ENCODE peak calls at places on chromosomes 5 and 9, in four cellular contexts. E is CD8-positive, alpha-beta memory T cell; I is DND-41; V is suprapubic skin. J is an unnamed sample.
A peak's percentile ranks its signal among the peaks of the same experiment; 100 is the strongest.

GRCh38 chr9:137959641-137960411 is 82.2 kb downstream of the CACNA1B start:
- DNase-seq in E (no peak), I (no peak), V (no peak), J (no peak)

GRCh38 chr9:108245901-108246300 is 609.9 kb downstream of the ACTL7B start:
- DNase-seq in E (no peak), I (no peak), V (no peak), J (no peak)

GRCh38 chr9:79221084-79221483 is 350.7 kb upstream of the TLE4 start:
- DNase-seq in E (no peak), I (no peak), V (no peak), J (no peak)

GRCh38 chr5:169867347-169867746 is 112.9 kb downstream of the INSYN2B start:
- DNase-seq in E (no peak), I (no peak), V (no peak), J (no peak)

GRCh38 chr9:121358747-121359146 is 11.3 kb downstream of the STOM start:
- DNase-seq in E (no peak), I (no peak), V (no peak), J (no peak)

GRCh38 chr9:108105885-108106284 is 616.3 kb upstream of the KLF4 start:
- DNase-seq in E (no peak), I (no peak), V (no peak), J (no peak)

GRCh38 chr5:31853398-31854135 is 214.6 kb downstream of the PDZD2 start:
- DNase-seq in E (no peak), I (no peak), V (no peak), J (no peak)

GRCh38 chr9:77672183-77672582 is 24.1 kb upstream of the GNA14 start:
- DNase-seq in E (no peak), I (no peak), V (no peak), J (no peak)

GRCh38 chr9:81690251-81690851 is 1.0 kb upstream of the TLE1 start:
- DNase-seq in E (no peak), I (no peak), V (peak; percentile 81), J (no peak)

GRCh38 chr9:33737811-33738606 is 57.4 kb upstream of the PRSS3 start:
- DNase-seq in E (no peak), I (peak; percentile 39), V (no peak), J (peak; percentile 72)

GRCh38 chr9:90684776-90685175 is 42.2 kb upstream of the DIRAS2 start:
- DNase-seq in E (no peak), I (no peak), V (no peak), J (no peak)

GRCh38 chr9:85510830-85511504 is 230.8 kb downstream of the AGTPBP1 start:
- DNase-seq in E (no peak), I (no peak), V (no peak), J (no peak)

GRCh38 chr5:127351418-127351817 is 60.8 kb downstream of the MEGF10 start:
- DNase-seq in E (no peak), I (no peak), V (no peak), J (no peak)

GRCh38 chr9:113649054-113649453 is 185.5 kb downstream of the RGS3 start:
- DNase-seq in E (no peak), I (no peak), V (peak; percentile 43), J (no peak)

GRCh38 chr9:134434896-134435506 is 108.7 kb downstream of the RXRA start:
- DNase-seq in E (no peak), I (no peak), V (peak; percentile 96), J (no peak)

GRCh38 chr9:84394036-84394435 is 53.5 kb upstream of the SLC28A3 start:
- DNase-seq in E (no peak), I (no peak), V (no peak), J (no peak)

GRCh38 chr9:137759649-137760321 is 117.8 kb upstream of the CACNA1B start:
- DNase-seq in E (no peak), I (peak; percentile 45), V (no peak), J (peak; percentile 35)

GRCh38 chr5:122078116-122078865 is at the start of gene LOX:
- DNase-seq in E (no peak), I (no peak), V (peak; percentile 91), J (no peak)

GRCh38 chr9:21974230-21974541 is 20.0 kb downstream of the CDKN2A start:
- DNase-seq in E (no peak), I (no peak), V (no peak), J (no peak)

GRCh38 chr5:137091473-137091872 is 407.7 kb downstream of the SPOCK1 start:
- DNase-seq in E (no peak), I (no peak), V (no peak), J (no peak)

GRCh38 chr5:51544386-51544785 is 161.1 kb downstream of the ISL1 start:
- DNase-seq in E (no peak), I (no peak), V (no peak), J (no peak)

GRCh38 chr5:147857302-147858129 is 21.0 kb upstream of the SCGB3A2 start:
- DNase-seq in E (peak; percentile 10), I (peak; percentile 49), V (peak; percentile 64), J (peak; percentile 42)

GRCh38 chr9:83477571-83477970 is 60.6 kb downstream of the FRMD3 start:
- DNase-seq in E (no peak), I (no peak), V (no peak), J (no peak)

GRCh38 chr5:111135946-111136345 is 43.8 kb downstream of the WDR36 start:
- DNase-seq in E (no peak), I (no peak), V (no peak), J (no peak)

GRCh38 chr9:131577005-131578000 is 32.0 kb downstream of the PRRT1B start:
- DNase-seq in E (no peak), I (no peak), V (no peak), J (no peak)

GRCh38 chr9:114078021-114078780 is at the start of gene AMBP:
- DNase-seq in E (no peak), I (no peak), V (peak; percentile 51), J (no peak)

GRCh38 chr5:137184734-137185133 is 314.4 kb downstream of the SPOCK1 start:
- DNase-seq in E (no peak), I (no peak), V (no peak), J (no peak)

GRCh38 chr9:38016375-38017120 is 52.5 kb downstream of the SHB start:
- DNase-seq in E (no peak), I (no peak), V (no peak), J (no peak)

GRCh38 chr5:10543585-10544040 is 20.3 kb upstream of the ANKRD33B start:
- DNase-seq in E (no peak), I (no peak), V (no peak), J (no peak)

GRCh38 chr9:127522727-127523126 is 71.4 kb downstream of the LRSAM1 start:
- DNase-seq in E (no peak), I (no peak), V (no peak), J (no peak)

GRCh38 chr9:112074250-112075008 is 100.7 kb downstream of the SUSD1 start:
- DNase-seq in E (peak; percentile 49), I (peak; percentile 74), V (no peak), J (peak; percentile 71)

GRCh38 chr5:99243111-99243510 is 314.3 kb upstream of the CHD1 start:
- DNase-seq in E (no peak), I (no peak), V (no peak), J (no peak)

GRCh38 chr9:112699230-112699629 is 18.7 kb downstream of the INIP start:
- DNase-seq in E (peak; percentile 6), I (no peak), V (no peak), J (no peak)

GRCh38 chr5:69292349-69292748 is 40.3 kb downstream of the CCDC125 start:
- DNase-seq in E (no peak), I (no peak), V (no peak), J (no peak)

GRCh38 chr5:73751254-73751914 is 125.4 kb downstream of the ARHGEF28 start:
- DNase-seq in E (no peak), I (no peak), V (no peak), J (peak; percentile 87)

GRCh38 chr5:145540375-145540774 is 294.8 kb downstream of the PRELID2 start:
- DNase-seq in E (no peak), I (no peak), V (no peak), J (no peak)

GRCh38 chr5:150623878-150624216 is 16.6 kb upstream of the SYNPO start:
- DNase-seq in E (no peak), I (no peak), V (no peak), J (no peak)

GRCh38 chr5:88676637-88677481 is 206.1 kb downstream of the MEF2C start:
- DNase-seq in E (no peak), I (no peak), V (no peak), J (no peak)

GRCh38 chr5:88675758-88676636 is 207.0 kb downstream of the MEF2C start:
- DNase-seq in E (no peak), I (no peak), V (no peak), J (peak; percentile 64)

GRCh38 chr5:88677502-88677901 is 205.5 kb downstream of the MEF2C start:
- DNase-seq in E (no peak), I (no peak), V (no peak), J (no peak)

GRCh38 chr5:88674262-88675158 is 208.5 kb downstream of the MEF2C start:
- DNase-seq in E (no peak), I (no peak), V (no peak), J (no peak)

GRCh38 chr5:88675159-88675757 is 207.7 kb downstream of the MEF2C start:
- DNase-seq in E (no peak), I (no peak), V (no peak), J (no peak)
- H3K4me3 ChIP-seq in E (peak overlapping the region; percentile 34), I (no peak overlapping the region), V (peak overlapping the region; percentile 55), J (peak overlapping the region; percentile 49)

GRCh38 chr5:119332978-119333401 is 22.8 kb upstream of the TNFAIP8 start:
- DNase-seq in E (no peak), I (no peak), V (no peak), J (no peak)
- H3K4me3 ChIP-seq in E (peak overlapping the region; percentile 27), I (no peak overlapping the region), V (peak overlapping the region; percentile 40), J (peak overlapping the region; percentile 0)

GRCh38 chr5:61308699-61309098 is 23.4 kb upstream of the ZSWIM6 start:
- DNase-seq in E (no peak), I (no peak), V (no peak), J (no peak)

GRCh38 chr5:61307196-61307590 is 24.9 kb upstream of the ZSWIM6 start:
- DNase-seq in E (no peak), I (no peak), V (no peak), J (no peak)

GRCh38 chr5:61311056-61311455 is 21.0 kb upstream of the ZSWIM6 start:
- DNase-seq in E (no peak), I (no peak), V (no peak), J (no peak)

GRCh38 chr5:61307611-61308010 is 24.4 kb upstream of the ZSWIM6 start:
- DNase-seq in E (no peak), I (no peak), V (no peak), J (no peak)

GRCh38 chr5:61309115-61309514 is 22.9 kb upstream of the ZSWIM6 start:
- DNase-seq in E (no peak), I (no peak), V (no peak), J (no peak)
- H3K4me3 ChIP-seq in E (no peak overlapping the region), I (no peak overlapping the region), V (no peak overlapping the region), J (no peak overlapping the region)

GRCh38 chr5:16740476-16740875 is 123.7 kb upstream of the RETREG1 start:
- DNase-seq in E (no peak), I (no peak), V (no peak), J (no peak)
- H3K4me3 ChIP-seq in E (no peak overlapping the region), I (no peak overlapping the region), V (no peak overlapping the region), J (no peak overlapping the region)

GRCh38 chr5:1527533-1528205 is 3.9 kb upstream of the LPCAT1 start:
- DNase-seq in E (no peak), I (no peak), V (no peak), J (no peak)
- H3K4me3 ChIP-seq in E (no peak overlapping the region), I (no peak overlapping the region), V (no peak overlapping the region), J (no peak overlapping the region)

J was measured in Jurkat, Clone E6-1.